ENCODE peak calls at places on chromosomes 3 and 15, in nine cellular contexts. M is Caco-2, S is astrocyte, E is MM.1S, R is kidney, Y is stomach, W is tibial nerve, O is mucosa of descending colon, K is body of pancreas. A is an unnamed sample.

GRCh38 chr3:126347543-126348161 is 9.6 kb downstream of the KLF15 start:
- DNase-seq in Y (peak; percentile 22), W (no peak), O (no peak), R (peak; percentile 57), M (peak; percentile 25), S (no peak), K (no peak), E (peak; percentile 1), A (no peak)

GRCh38 chr15:29289179-29289578 is 19.6 kb upstream of the NSMCE3 start:
- DNase-seq in Y (no peak), K (no peak), E (no peak), M (no peak), R (no peak), S (no peak), O (no peak), W (no peak), A (no peak)

GRCh38 chr3:60266444-60266843 is 984.8 kb downstream of the FHIT start:
- DNase-seq in O (no peak), W (no peak), M (no peak), Y (no peak), S (no peak), R (no peak), E (no peak), K (no peak), A (no peak)

GRCh38 chr3:123396171-123397049 is 52.5 kb downstream of the ADCY5 start:
- DNase-seq in K (no peak), O (peak; percentile 7), Y (no peak), M (no peak), R (peak; percentile 77), E (no peak), S (no peak), W (no peak), A (no peak)

GRCh38 chr15:63365004-63365555 is 16.6 kb downstream of the CA12 start:
- DNase-seq in O (no peak), R (no peak), K (no peak), M (no peak), S (no peak), W (no peak), Y (peak; percentile 48), E (no peak), A (no peak)

GRCh38 chr15:31970007-31970406 is 60.3 kb upstream of the CHRNA7 start:
- DNase-seq in W (no peak), Y (no peak), K (no peak), M (no peak), E (no peak), R (no peak), S (no peak), O (peak; percentile 49), A (no peak)

GRCh38 chr3:101179637-101180036 is 140.7 kb downstream of the IMPG2 start:
- DNase-seq in R (no peak), S (no peak), W (no peak), O (no peak), K (no peak), Y (no peak), M (no peak), E (no peak), A (no peak)

GRCh38 chr15:94119215-94119815 is 112.0 kb upstream of the MCTP2 start:
- DNase-seq in O (peak; percentile 28), W (peak; percentile 15), K (no peak), Y (no peak), S (no peak), M (peak; percentile 42), E (no peak), R (peak; percentile 60), A (no peak)

GRCh38 chr3:12287727-12288465 is 974 bp upstream of the PPARG start:
- DNase-seq in M (peak; percentile 51), K (peak; percentile 16), R (peak; percentile 87), E (no peak), W (no peak), O (peak; percentile 82), S (no peak), Y (peak; percentile 63), A (no peak)

GRCh38 chr15:40511472-40512133 is 40.8 kb downstream of the CHST14 start:
- DNase-seq in Y (peak; percentile 93), E (peak; percentile 60), S (no peak), O (peak; percentile 90), K (peak; percentile 87), M (peak; percentile 64), W (peak; percentile 23), R (peak; percentile 91), A (peak; percentile 78)

GRCh38 chr3:46705022-46705530 is 3.9 kb downstream of the TMIE start:
- DNase-seq in R (peak; percentile 85), K (peak; percentile 81), W (peak; percentile 61), M (peak; percentile 79), O (peak; percentile 80), S (peak; percentile 22), E (peak; percentile 55), Y (peak; percentile 80), A (peak; percentile 75)

GRCh38 chr3:42020681-42021307 is 58.9 kb upstream of the ULK4 start:
- DNase-seq in E (no peak), R (no peak), W (no peak), K (no peak), S (peak; percentile 86), Y (no peak), O (no peak), M (no peak), A (no peak)

GRCh38 chr3:178304758-178305157 is 231.5 kb upstream of the KCNMB2 start:
- DNase-seq in R (no peak), Y (no peak), E (no peak), S (peak; percentile 90), K (no peak), M (no peak), O (no peak), W (no peak), A (no peak)
- H3K4me1 ChIP-seq in R (no peaks in the 10 kb centered on the region), Y (no peaks in the 10 kb centered on the region), E (no peaks in the 10 kb centered on the region), S (no peaks in the 10 kb centered on the region), K (no peaks in the 10 kb centered on the region), M (no peaks in the 10 kb centered on the region), O (no peaks in the 10 kb centered on the region), W (no peaks in the 10 kb centered on the region), A (no peaks in the 10 kb centered on the region)

DNA sequence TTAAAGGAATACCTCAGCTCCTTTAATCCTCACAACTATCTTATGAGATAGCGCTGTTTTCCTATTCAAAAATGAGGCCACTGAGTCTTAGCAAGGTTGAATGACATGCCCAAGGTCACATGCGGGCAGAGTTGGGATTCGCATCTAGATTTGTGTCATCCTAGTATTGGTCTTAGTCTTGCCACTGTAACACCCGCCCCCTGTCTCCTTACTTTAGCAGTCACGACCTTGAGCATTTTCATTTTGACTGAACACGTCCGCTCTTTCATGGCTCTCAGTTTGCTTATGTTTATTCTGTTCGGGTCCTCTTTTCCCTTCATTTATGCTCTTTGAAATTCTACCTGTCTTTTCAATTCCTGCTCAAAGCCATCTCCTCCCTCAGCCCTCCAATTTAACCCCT is 112.5 kb upstream of the CADPS start:
- DNase-seq in R (no peak), E (no peak), O (no peak), M (no peak), K (no peak), W (no peak), Y (no peak), S (no peak), A (no peak)
- H3K4me1 ChIP-seq in R (no peaks in the 10 kb centered on the region), E (no peaks in the 10 kb centered on the region), O (no peaks in the 10 kb centered on the region), M (no peaks in the 10 kb centered on the region), K (no peaks in the 10 kb centered on the region), W (no peaks in the 10 kb centered on the region), Y (no peaks in the 10 kb centered on the region), S (no peaks in the 10 kb centered on the region), A (no peaks in the 10 kb centered on the region)

DNA sequence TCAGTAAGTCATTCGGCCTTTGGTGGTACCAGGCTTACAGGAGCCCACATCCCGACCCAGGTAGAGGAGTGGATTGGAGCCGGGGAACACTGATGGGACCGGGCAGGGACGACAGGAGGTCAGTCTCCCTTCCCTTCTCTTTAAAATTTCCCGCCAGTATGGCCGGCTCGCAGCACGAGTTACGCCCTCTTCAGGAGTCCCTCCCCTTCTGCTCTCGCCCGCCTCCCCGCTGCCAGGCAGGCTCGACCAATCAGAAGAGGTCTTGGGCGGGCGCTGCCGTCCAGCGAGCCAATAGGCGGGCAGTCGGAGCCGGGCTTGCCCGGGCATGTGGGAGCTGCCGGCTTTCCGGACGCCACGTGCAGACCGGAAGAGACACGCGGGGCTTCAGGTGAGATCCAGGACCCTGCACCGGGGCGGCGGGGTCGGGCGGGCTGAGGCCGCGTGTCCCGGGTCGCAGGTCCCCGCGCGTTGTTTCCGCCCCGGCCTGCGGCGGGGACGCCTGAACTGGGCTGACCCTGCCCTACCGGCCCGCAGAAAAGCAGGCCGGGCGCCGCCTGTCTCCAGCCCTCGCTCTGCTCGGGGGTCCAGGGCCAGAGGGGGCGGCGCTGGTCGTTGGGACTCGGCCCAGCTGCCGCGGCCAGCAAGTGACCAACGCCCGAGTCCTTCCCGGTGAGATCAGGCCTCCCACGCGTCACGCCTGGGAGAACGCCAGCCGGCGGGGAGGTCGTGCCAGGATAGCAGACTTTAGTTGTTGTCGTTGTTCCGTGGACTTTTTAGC is at the start of gene AEN:
- DNase-seq in O (peak; percentile 98), Y (peak; percentile 97), S (peak; percentile 87), W (peak; percentile 91), K (peak; percentile 97), M (peak; percentile 95), R (peak; percentile 99), E (peak; percentile 96), A (peak; percentile 95)
- H3K4me1 ChIP-seq in O (peaks cover 21% of the 10 kb centered on the region), Y (peaks cover 30% of the 10 kb centered on the region), S (peaks cover 31% of the 10 kb centered on the region), W (no peaks in the 10 kb centered on the region), K (peaks cover 42% of the 10 kb centered on the region), M (peaks cover 7% of the 10 kb centered on the region), R (peaks cover 4% of the 10 kb centered on the region), E (peaks cover 30% of the 10 kb centered on the region), A (peaks cover 9% of the 10 kb centered on the region)

DNA sequence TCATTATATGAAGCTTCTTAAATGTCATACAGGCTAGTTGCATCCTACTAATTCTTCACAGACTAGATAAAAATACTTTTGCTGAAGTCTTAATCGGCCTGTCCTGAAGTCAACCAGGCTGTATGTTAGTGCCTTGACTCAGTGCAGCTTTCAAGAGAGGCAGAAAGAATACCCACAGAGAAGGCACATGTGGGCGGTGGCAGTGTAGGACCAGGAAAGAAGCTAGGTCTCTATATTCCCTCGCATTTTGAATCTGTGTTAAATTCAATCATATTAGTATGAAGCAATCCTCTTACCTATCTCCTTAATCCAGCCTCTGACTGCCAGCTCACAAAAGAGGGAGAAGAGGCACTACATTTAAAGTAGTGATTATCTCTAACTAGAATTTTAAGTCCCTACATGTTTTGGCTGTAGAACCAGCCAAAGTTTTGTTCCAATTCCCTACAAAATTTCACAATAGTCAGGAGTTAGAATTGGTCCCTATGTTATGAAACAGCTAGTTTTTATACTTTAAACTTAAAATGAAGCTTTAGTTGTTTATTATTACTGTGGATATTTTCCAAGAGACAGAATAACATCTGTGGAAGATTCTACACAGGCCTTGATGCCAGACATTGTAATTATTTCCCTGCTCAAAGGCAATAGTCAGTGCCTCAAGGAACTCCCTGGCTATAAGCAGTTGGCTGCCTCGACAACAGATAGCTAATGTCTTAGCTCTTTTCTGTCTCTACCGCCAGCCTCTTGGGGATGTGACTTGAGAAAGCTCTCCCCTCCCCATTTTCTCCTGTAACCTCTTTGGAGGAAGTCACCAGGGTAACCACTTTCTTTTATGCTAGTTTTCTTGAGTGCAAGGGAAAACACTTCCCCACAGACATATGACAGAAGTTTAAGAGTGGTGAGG is 31.9 kb downstream of the CRTC3 start:
- DNase-seq in O (no peak), M (no peak), W (no peak), E (no peak), K (no peak), S (no peak), R (no peak), Y (no peak), A (no peak)
- H3K4me1 ChIP-seq in O (peaks cover 47% of the 10 kb centered on the region), M (peaks cover 23% of the 10 kb centered on the region), W (no peaks in the 10 kb centered on the region), E (no peaks in the 10 kb centered on the region), K (peaks cover 54% of the 10 kb centered on the region), S (peaks cover 28% of the 10 kb centered on the region), R (peaks cover 33% of the 10 kb centered on the region), Y (peaks cover 74% of the 10 kb centered on the region), A (peaks cover 9% of the 10 kb centered on the region)